ENCODE peak calls at places on chromosomes 4 and X, in eight cellular contexts. One of them, this sample, is unnamed.

GRCh38 chr4:173748353-173748752 is 218.3 kb upstream of the HAND2 start:
- DNase-seq in DMS153: no peak
- DNase-seq in CD8-positive, alpha-beta T cell: no peak
- DNase-seq in pulmonary artery endothelial cell: no peak
- DNase-seq in iPS-NIHi11: no peak
- DNase-seq in activated CD8-positive, alpha-beta memory T cell treated with anti-CD3 and anti-CD28 coated beads for 48 hours: no peak
- DNase-seq in AG04450: no peak
- DNase-seq in non-pigmented ciliary epithelial cell: no peak
- DNase-seq in this sample: no peak

GRCh38 chrX:79036152-79036551 is 91.0 kb downstream of the P2RY10 start:
- DNase-seq in DMS153: no peak
- DNase-seq in CD8-positive, alpha-beta T cell: no peak
- DNase-seq in pulmonary artery endothelial cell: no peak
- DNase-seq in iPS-NIHi11: no peak
- DNase-seq in activated CD8-positive, alpha-beta memory T cell treated with anti-CD3 and anti-CD28 coated beads for 48 hours: no peak
- DNase-seq in AG04450: no peak
- DNase-seq in non-pigmented ciliary epithelial cell: no peak
- DNase-seq in this sample: no peak

GRCh38 chr4:5870701-5871100 is 22.2 kb downstream of the CRMP1 start:
- DNase-seq in DMS153: no peak
- DNase-seq in CD8-positive, alpha-beta T cell: no peak
- DNase-seq in pulmonary artery endothelial cell: no peak
- DNase-seq in iPS-NIHi11: no peak
- DNase-seq in activated CD8-positive, alpha-beta memory T cell treated with anti-CD3 and anti-CD28 coated beads for 48 hours: no peak
- DNase-seq in AG04450: no peak
- DNase-seq in non-pigmented ciliary epithelial cell: no peak
- DNase-seq in this sample: no peak

GRCh38 chr4:182404371-182404770 is 161.2 kb downstream of the TENM3 start:
- DNase-seq in DMS153: no peak
- DNase-seq in CD8-positive, alpha-beta T cell: no peak
- DNase-seq in pulmonary artery endothelial cell: no peak
- DNase-seq in iPS-NIHi11: no peak
- DNase-seq in activated CD8-positive, alpha-beta memory T cell treated with anti-CD3 and anti-CD28 coated beads for 48 hours: no peak
- DNase-seq in AG04450: no peak
- DNase-seq in non-pigmented ciliary epithelial cell: no peak
- DNase-seq in this sample: no peak

GRCh38 chrX:71532078-71532752 is 689 bp upstream of the OGT start:
- DNase-seq in DMS153: peak; percentile 31
- DNase-seq in CD8-positive, alpha-beta T cell: peak; percentile 12
- DNase-seq in pulmonary artery endothelial cell: no peak
- DNase-seq in iPS-NIHi11: no peak
- DNase-seq in activated CD8-positive, alpha-beta memory T cell treated with anti-CD3 and anti-CD28 coated beads for 48 hours: no peak
- DNase-seq in AG04450: no peak
- DNase-seq in non-pigmented ciliary epithelial cell: no peak
- DNase-seq in this sample: no peak

GRCh38 chr4:75708218-75708691 is 16.1 kb upstream of the USO1 start:
- DNase-seq in DMS153: no peak
- DNase-seq in CD8-positive, alpha-beta T cell: no peak
- DNase-seq in pulmonary artery endothelial cell: no peak
- DNase-seq in iPS-NIHi11: no peak
- DNase-seq in activated CD8-positive, alpha-beta memory T cell treated with anti-CD3 and anti-CD28 coated beads for 48 hours: no peak
- DNase-seq in AG04450: no peak
- DNase-seq in non-pigmented ciliary epithelial cell: no peak
- DNase-seq in this sample: no peak

GRCh38 chrX:10484683-10485247 is 135.6 kb downstream of the MID1 start:
- DNase-seq in DMS153: no peak
- DNase-seq in CD8-positive, alpha-beta T cell: no peak
- DNase-seq in pulmonary artery endothelial cell: no peak
- DNase-seq in iPS-NIHi11: no peak
- DNase-seq in activated CD8-positive, alpha-beta memory T cell treated with anti-CD3 and anti-CD28 coated beads for 48 hours: no peak
- DNase-seq in AG04450: no peak
- DNase-seq in non-pigmented ciliary epithelial cell: no peak
- DNase-seq in this sample: no peak

GRCh38 chr4:139794158-139794954 is 128.7 kb downstream of the MGST2 start:
- DNase-seq in DMS153: no peak
- DNase-seq in CD8-positive, alpha-beta T cell: no peak
- DNase-seq in pulmonary artery endothelial cell: no peak
- DNase-seq in iPS-NIHi11: no peak
- DNase-seq in activated CD8-positive, alpha-beta memory T cell treated with anti-CD3 and anti-CD28 coated beads for 48 hours: no peak
- DNase-seq in AG04450: no peak
- DNase-seq in non-pigmented ciliary epithelial cell: no peak
- DNase-seq in this sample: no peak

GRCh38 chr4:7243609-7244342 is 51.4 kb downstream of the SORCS2 start:
- DNase-seq in DMS153: no peak
- DNase-seq in CD8-positive, alpha-beta T cell: no peak
- DNase-seq in pulmonary artery endothelial cell: no peak
- DNase-seq in iPS-NIHi11: no peak
- DNase-seq in activated CD8-positive, alpha-beta memory T cell treated with anti-CD3 and anti-CD28 coated beads for 48 hours: no peak
- DNase-seq in AG04450: no peak
- DNase-seq in non-pigmented ciliary epithelial cell: no peak
- DNase-seq in this sample: no peak

GRCh38 chr4:76407440-76408119 is 13.4 kb downstream of the CCDC158 start:
- DNase-seq in DMS153: no peak
- DNase-seq in CD8-positive, alpha-beta T cell: no peak
- DNase-seq in pulmonary artery endothelial cell: no peak
- DNase-seq in iPS-NIHi11: no peak
- DNase-seq in activated CD8-positive, alpha-beta memory T cell treated with anti-CD3 and anti-CD28 coated beads for 48 hours: no peak
- DNase-seq in AG04450: no peak
- DNase-seq in non-pigmented ciliary epithelial cell: no peak
- DNase-seq in this sample: no peak

GRCh38 chr4:113145519-113146291 is 96.3 kb downstream of the ANK2 start:
- DNase-seq in DMS153: no peak
- DNase-seq in CD8-positive, alpha-beta T cell: no peak
- DNase-seq in pulmonary artery endothelial cell: no peak
- DNase-seq in iPS-NIHi11: peak; percentile 60
- DNase-seq in activated CD8-positive, alpha-beta memory T cell treated with anti-CD3 and anti-CD28 coated beads for 48 hours: no peak
- DNase-seq in AG04450: no peak
- DNase-seq in non-pigmented ciliary epithelial cell: no peak
- DNase-seq in this sample: no peak

GRCh38 chr4:41660350-41660749 is 88.2 kb downstream of the PHOX2B start:
- DNase-seq in DMS153: no peak
- DNase-seq in CD8-positive, alpha-beta T cell: no peak
- DNase-seq in pulmonary artery endothelial cell: no peak
- DNase-seq in iPS-NIHi11: no peak
- DNase-seq in activated CD8-positive, alpha-beta memory T cell treated with anti-CD3 and anti-CD28 coated beads for 48 hours: no peak
- DNase-seq in AG04450: no peak
- DNase-seq in non-pigmented ciliary epithelial cell: no peak
- DNase-seq in this sample: no peak

GRCh38 chr4:150117094-150117493 is 38.8 kb downstream of the DCLK2 start:
- DNase-seq in DMS153: no peak
- DNase-seq in CD8-positive, alpha-beta T cell: no peak
- DNase-seq in pulmonary artery endothelial cell: no peak
- DNase-seq in iPS-NIHi11: no peak
- DNase-seq in activated CD8-positive, alpha-beta memory T cell treated with anti-CD3 and anti-CD28 coated beads for 48 hours: no peak
- DNase-seq in AG04450: no peak
- DNase-seq in non-pigmented ciliary epithelial cell: no peak
- DNase-seq in this sample: no peak

GRCh38 chrX:13938053-13938765 is 91.5 kb downstream of the GEMIN8 start:
- DNase-seq in DMS153: no peak
- DNase-seq in CD8-positive, alpha-beta T cell: no peak
- DNase-seq in pulmonary artery endothelial cell: no peak
- DNase-seq in iPS-NIHi11: peak; percentile 74
- DNase-seq in activated CD8-positive, alpha-beta memory T cell treated with anti-CD3 and anti-CD28 coated beads for 48 hours: no peak
- DNase-seq in AG04450: no peak
- DNase-seq in non-pigmented ciliary epithelial cell: no peak
- DNase-seq in this sample: peak; percentile 34

GRCh38 chrX:151870603-151871002 is 42.1 kb upstream of the MAGEA4 start:
- DNase-seq in DMS153: no peak
- DNase-seq in CD8-positive, alpha-beta T cell: no peak
- DNase-seq in pulmonary artery endothelial cell: peak; percentile 7
- DNase-seq in iPS-NIHi11: no peak
- DNase-seq in activated CD8-positive, alpha-beta memory T cell treated with anti-CD3 and anti-CD28 coated beads for 48 hours: no peak
- DNase-seq in AG04450: peak; percentile 55
- DNase-seq in non-pigmented ciliary epithelial cell: peak; percentile 70
- DNase-seq in this sample: no peak

GRCh38 chrX:140572724-140573123 is 67.9 kb upstream of the SOX3 start:
- DNase-seq in DMS153: peak; percentile 5
- DNase-seq in CD8-positive, alpha-beta T cell: no peak
- DNase-seq in pulmonary artery endothelial cell: no peak
- DNase-seq in iPS-NIHi11: peak; percentile 30
- DNase-seq in activated CD8-positive, alpha-beta memory T cell treated with anti-CD3 and anti-CD28 coated beads for 48 hours: no peak
- DNase-seq in AG04450: no peak
- DNase-seq in non-pigmented ciliary epithelial cell: peak; percentile 1
- DNase-seq in this sample: peak; percentile 0

GRCh38 chr4:3810111-3810680 is 44.0 kb downstream of the ADRA2C start:
- DNase-seq in DMS153: no peak
- DNase-seq in CD8-positive, alpha-beta T cell: no peak
- DNase-seq in pulmonary artery endothelial cell: no peak
- DNase-seq in iPS-NIHi11: no peak
- DNase-seq in activated CD8-positive, alpha-beta memory T cell treated with anti-CD3 and anti-CD28 coated beads for 48 hours: no peak
- DNase-seq in AG04450: no peak
- DNase-seq in non-pigmented ciliary epithelial cell: no peak
- DNase-seq in this sample: no peak

GRCh38 chr4:124243671-124244366 is 468.7 kb downstream of the ANKRD50 start:
- DNase-seq in DMS153: no peak
- DNase-seq in CD8-positive, alpha-beta T cell: no peak
- DNase-seq in pulmonary artery endothelial cell: no peak
- DNase-seq in iPS-NIHi11: no peak
- DNase-seq in activated CD8-positive, alpha-beta memory T cell treated with anti-CD3 and anti-CD28 coated beads for 48 hours: no peak
- DNase-seq in AG04450: no peak
- DNase-seq in non-pigmented ciliary epithelial cell: no peak
- DNase-seq in this sample: no peak

GRCh38 chrX:70481871-70482270 is 37.2 kb downstream of the DLG3 start:
- DNase-seq in DMS153: no peak
- DNase-seq in CD8-positive, alpha-beta T cell: no peak
- DNase-seq in pulmonary artery endothelial cell: no peak
- DNase-seq in iPS-NIHi11: no peak
- DNase-seq in activated CD8-positive, alpha-beta memory T cell treated with anti-CD3 and anti-CD28 coated beads for 48 hours: no peak
- DNase-seq in AG04450: no peak
- DNase-seq in non-pigmented ciliary epithelial cell: no peak
- DNase-seq in this sample: no peak

GRCh38 chrX:150548684-150549083 is 19.7 kb upstream of the MTM1 start:
- DNase-seq in DMS153: no peak
- DNase-seq in CD8-positive, alpha-beta T cell: no peak
- DNase-seq in pulmonary artery endothelial cell: no peak
- DNase-seq in iPS-NIHi11: no peak
- DNase-seq in activated CD8-positive, alpha-beta memory T cell treated with anti-CD3 and anti-CD28 coated beads for 48 hours: no peak
- DNase-seq in AG04450: no peak
- DNase-seq in non-pigmented ciliary epithelial cell: no peak
- DNase-seq in this sample: no peak

GRCh38 chrX:70656304-70656703 is 211.7 kb downstream of the DLG3 start:
- DNase-seq in DMS153: no peak
- DNase-seq in CD8-positive, alpha-beta T cell: no peak
- DNase-seq in pulmonary artery endothelial cell: no peak
- DNase-seq in iPS-NIHi11: no peak
- DNase-seq in activated CD8-positive, alpha-beta memory T cell treated with anti-CD3 and anti-CD28 coated beads for 48 hours: no peak
- DNase-seq in AG04450: no peak
- DNase-seq in non-pigmented ciliary epithelial cell: no peak
- DNase-seq in this sample: no peak

GRCh38 chr4:153220709-153221367 is 16.6 kb downstream of the TRIM2 start:
- DNase-seq in DMS153: no peak
- DNase-seq in CD8-positive, alpha-beta T cell: no peak
- DNase-seq in pulmonary artery endothelial cell: no peak
- DNase-seq in iPS-NIHi11: no peak
- DNase-seq in activated CD8-positive, alpha-beta memory T cell treated with anti-CD3 and anti-CD28 coated beads for 48 hours: no peak
- DNase-seq in AG04450: no peak
- DNase-seq in non-pigmented ciliary epithelial cell: no peak
- DNase-seq in this sample: no peak

GRCh38 chr4:17324431-17324830 is 187.5 kb downstream of the QDPR start:
- DNase-seq in DMS153: no peak
- DNase-seq in CD8-positive, alpha-beta T cell: no peak
- DNase-seq in pulmonary artery endothelial cell: peak; percentile 26
- DNase-seq in iPS-NIHi11: peak; percentile 56
- DNase-seq in activated CD8-positive, alpha-beta memory T cell treated with anti-CD3 and anti-CD28 coated beads for 48 hours: no peak
- DNase-seq in AG04450: peak; percentile 62
- DNase-seq in non-pigmented ciliary epithelial cell: no peak
- DNase-seq in this sample: peak; percentile 5

GRCh38 chr4:183411291-183411861 is 33.1 kb upstream of the CDKN2AIP start:
- DNase-seq in DMS153: no peak
- DNase-seq in CD8-positive, alpha-beta T cell: no peak
- DNase-seq in pulmonary artery endothelial cell: no peak
- DNase-seq in iPS-NIHi11: no peak
- DNase-seq in activated CD8-positive, alpha-beta memory T cell treated with anti-CD3 and anti-CD28 coated beads for 48 hours: no peak
- DNase-seq in AG04450: peak; percentile 27
- DNase-seq in non-pigmented ciliary epithelial cell: no peak
- DNase-seq in this sample: no peak

This sample was measured in NCI-H774.